ENCODE peak calls at places on chromosomes 12 and 14, in five cellular contexts. T is tibial nerve, M is Peyer's patch, U is adrenal gland, W is SJCRH30. J is an unnamed sample.

GRCh38 chr12:16346931-16347330 is 514 bp upstream of the MGST1 start:
- DNase-seq in M (no peak), U (no peak), W (no peak), T (no peak), J (peak)

GRCh38 chr12:1800646-1801284 is 19.6 kb upstream of the LRTM2 start:
- DNase-seq in U (peak), M (peak), W (peak), T (peak), J (peak)

GRCh38 chr12:110073049-110073831 is 24.9 kb upstream of the C12orf76 start:
- DNase-seq in T (peak), W (peak), U (peak), M (peak), J (no peak)

GRCh38 chr12:99005601-99006000 is 360.5 kb downstream of the APAF1 start:
- DNase-seq in M (no peak), T (no peak), W (no peak), U (no peak), J (no peak)

GRCh38 chr14:68343534-68344093 is 449.3 kb downstream of the ZFP36L1 start:
- DNase-seq in M (no peak), T (no peak), W (no peak), U (no peak), J (no peak)

GRCh38 chr14:101780887-101781239 is 19.4 kb downstream of the PPP2R5C start:
- DNase-seq in W (no peak), U (peak), T (no peak), M (no peak), J (no peak)

GRCh38 chr14:89598548-89599186 is 181.6 kb upstream of the FOXN3 start:
- DNase-seq in T (no peak), M (no peak), U (no peak), W (peak), J (no peak)

GRCh38 chr14:85565862-85566296 is 35.9 kb downstream of the FLRT2 start:
- DNase-seq in U (no peak), W (no peak), T (no peak), M (no peak), J (no peak)

GRCh38 chr14:104968541-104969401 is 9.4 kb downstream of the AHNAK2 start:
- DNase-seq in M (peak), T (no peak), W (no peak), U (peak), J (peak)

GRCh38 chr14:89432226-89432625 is 15.2 kb upstream of the FOXN3 start:
- DNase-seq in U (no peak), T (no peak), W (no peak), M (no peak), J (no peak)

GRCh38 chr12:91043408-91043807 is 14.4 kb downstream of the KERA start:
- DNase-seq in W (no peak), M (no peak), T (no peak), U (no peak), J (peak)

GRCh38 chr12:48943221-48943620 is 14.1 kb downstream of the ARF3 start:
- DNase-seq in M (no peak), U (no peak), W (no peak), T (no peak), J (no peak)

GRCh38 chr12:4701383-4701782 is 18.8 kb upstream of the GALNT8 start:
- DNase-seq in U (no peak), T (no peak), W (no peak), M (no peak), J (no peak)

GRCh38 chr14:103711516-103712431 is 3.5 kb downstream of the XRCC3 start:
- DNase-seq in T (no peak), U (no peak), W (no peak), M (peak), J (no peak)

GRCh38 chr12:12612403-12612802 is 727 bp downstream of the CREBL2 start:
- DNase-seq in W (peak), U (no peak), T (no peak), M (no peak), J (peak)

GRCh38 chr12:26214121-26214520 is 18.7 kb downstream of the SSPN start:
- DNase-seq in T (no peak), M (no peak), W (no peak), U (no peak), J (no peak)

GRCh38 chr12:57430117-57430930 is 519 bp downstream of the R3HDM2 start:
- DNase-seq in U (peak), T (no peak), W (no peak), M (no peak), J (no peak)

GRCh38 chr12:57433370-57433769 is 1.2 kb upstream of the INHBC start:
- DNase-seq in T (no peak), M (no peak), W (no peak), U (no peak), J (no peak)

GRCh38 chr12:57429473-57430116 is 1.2 kb downstream of the R3HDM2 start:
- DNase-seq in M (no peak), U (no peak), W (peak), T (no peak), J (no peak)

GRCh38 chr12:57430931-57431566 is at the start of gene R3HDM2:
- DNase-seq in W (peak), U (peak), T (peak), M (peak), J (peak)

GRCh38 chr12:57428965-57429364 is 1.9 kb downstream of the R3HDM2 start:
- DNase-seq in M (no peak), U (no peak), T (no peak), W (no peak), J (no peak)
- H3K27ac ChIP-seq in M (peak), U (peak), T (no peak), W (no peak), J (no peak)

GRCh38 chr14:64684091-64684490 is 20.1 kb upstream of the PLEKHG3 start:
- DNase-seq in M (no peak), U (no peak), T (no peak), W (peak), J (no peak)
- H3K27ac ChIP-seq in M (no peak), U (no peak), T (peak), W (peak), J (no peak)

DNA sequence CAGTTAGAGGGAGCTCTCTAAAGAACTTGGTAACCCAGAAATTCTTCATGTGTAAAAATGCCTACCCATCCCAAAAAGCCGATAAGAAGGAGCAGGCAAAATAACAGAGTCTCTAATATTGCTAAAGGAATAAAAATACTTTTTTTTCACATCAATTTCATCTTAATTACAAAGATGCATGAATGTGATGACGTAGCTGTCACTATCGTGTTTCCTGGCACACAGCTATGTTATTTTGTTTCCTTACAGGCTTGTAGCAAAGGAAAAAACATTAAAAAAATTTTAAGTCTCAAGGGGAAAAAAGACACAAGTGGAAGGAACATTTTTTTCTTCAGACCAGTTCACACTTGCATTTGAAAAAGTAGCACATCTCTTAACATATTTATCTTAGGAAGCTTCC is 10.3 kb upstream of the LGALS3 start:
- DNase-seq in T (no peak), M (no peak), U (no peak), W (no peak), J (no peak)
- H3K27ac ChIP-seq in T (peak), M (peak), U (peak), W (no peak), J (no peak)

DNA sequence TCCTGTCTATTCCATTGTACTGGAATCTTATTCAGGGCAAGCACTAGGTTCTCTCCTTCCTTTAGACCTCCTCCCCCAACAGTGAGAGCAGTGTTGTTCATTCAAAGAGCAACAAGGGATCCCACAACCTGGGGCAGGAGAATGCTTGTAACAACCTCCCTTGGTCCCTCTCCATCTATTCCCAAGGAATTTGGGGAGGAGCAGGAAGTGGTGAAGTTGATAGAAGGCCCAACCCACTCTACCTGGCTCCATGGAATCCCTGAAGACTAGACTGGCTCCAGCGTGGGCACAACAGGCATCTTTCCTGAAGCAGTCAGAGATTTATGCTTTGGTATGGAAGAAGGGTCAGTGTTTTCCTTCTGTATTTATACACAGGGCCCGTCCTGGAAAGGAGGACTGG is 33.4 kb upstream of the CISTR start:
- DNase-seq in M (no peak), W (no peak), U (no peak), T (no peak), J (no peak)
- H3K27ac ChIP-seq in M (no peak), W (no peak), U (no peak), T (no peak), J (no peak)

GRCh38 chr12:51077930-51078329 is 5.5 kb downstream of the CSRNP2 start:
- DNase-seq in T (no peak), U (no peak), W (peak), M (no peak), J (no peak)
- H3K27ac ChIP-seq in T (no peak), U (no peak), W (peak), M (no peak), J (no peak)

GRCh38 chr14:24363401-24363800 is 4.6 kb upstream of the NFATC4 start:
- DNase-seq in W (no peak), M (no peak), T (no peak), U (no peak), J (no peak)

GRCh38 chr14:24365600-24366374 is 2.2 kb upstream of the NFATC4 start:
- DNase-seq in W (peak), M (peak), U (peak), T (peak), J (peak)

GRCh38 chr14:24366664-24367505 is 1.1 kb upstream of the NFATC4 start:
- DNase-seq in T (peak), M (peak), W (peak), U (peak), J (peak)

GRCh38 chr14:24366375-24366663 is 1.7 kb upstream of the NFATC4 start:
- DNase-seq in U (no peak), T (no peak), W (no peak), M (no peak), J (no peak)

DNA sequence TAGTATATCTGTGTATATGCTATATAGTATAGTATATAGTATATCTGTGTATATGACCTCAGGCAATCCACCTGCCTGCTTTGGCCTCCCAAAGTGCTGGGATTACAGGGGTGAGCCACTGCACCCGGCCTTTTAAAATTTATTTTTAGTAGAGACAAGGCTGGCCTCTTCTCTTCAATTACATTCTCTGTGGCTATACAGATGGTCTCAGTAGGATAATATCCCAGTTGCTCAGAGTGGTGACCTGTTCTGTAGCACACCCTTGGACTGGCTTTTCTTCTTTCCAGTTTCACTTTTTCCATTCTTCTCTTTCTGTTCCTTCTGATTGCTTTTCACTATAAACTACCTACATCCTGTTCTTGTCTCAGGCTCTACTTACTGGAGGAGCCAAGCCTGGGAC is 3.1 kb upstream of the NFATC4 start:
- DNase-seq in W (no peak), U (no peak), M (no peak), T (no peak), J (no peak)
- H3K27ac ChIP-seq in W (no peak), U (no peak), M (no peak), T (no peak), J (no peak)

GRCh38 chr14:23469906-23470403 is 452 bp downstream of the NGDN start:
- DNase-seq in W (no peak), M (no peak), T (no peak), U (no peak), J (no peak)

GRCh38 chr14:23470947-23471346 is 1.4 kb downstream of the NGDN start:
- DNase-seq in T (no peak), M (no peak), W (no peak), U (no peak), J (no peak)

GRCh38 chr14:23469127-23469905 is at the start of gene NGDN:
- DNase-seq in W (peak), T (peak), M (peak), U (peak), J (peak)

GRCh38 chr14:23465261-23465660 is 4.2 kb upstream of the NGDN start:
- DNase-seq in U (no peak), M (no peak), W (no peak), T (no peak), J (no peak)

DNA sequence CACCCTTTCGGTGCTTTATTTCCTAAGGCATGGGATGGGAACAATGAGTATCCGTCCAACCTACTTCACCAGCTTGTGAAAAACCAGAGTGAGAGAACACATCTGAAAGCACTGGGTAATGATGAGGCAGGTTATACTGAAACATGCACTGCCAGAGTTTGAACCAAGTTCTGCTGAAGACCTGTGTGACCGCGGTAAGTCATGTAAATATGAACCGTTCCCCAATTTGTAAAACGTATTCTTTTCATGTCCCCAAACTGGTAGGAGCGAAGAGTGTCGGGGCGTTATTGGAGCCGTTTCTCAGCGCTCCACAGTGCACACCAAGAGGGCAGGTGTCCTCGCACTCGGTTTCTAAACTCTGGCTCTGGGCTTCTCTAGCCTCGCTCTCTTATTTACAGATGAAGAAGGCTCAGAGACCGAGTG is 788 bp upstream of the NGDN start:
- DNase-seq in U (no peak), M (no peak), W (no peak), T (no peak), J (no peak)
- H3K27ac ChIP-seq in U (peak), M (peak), W (no peak), T (peak), J (peak)

DNA sequence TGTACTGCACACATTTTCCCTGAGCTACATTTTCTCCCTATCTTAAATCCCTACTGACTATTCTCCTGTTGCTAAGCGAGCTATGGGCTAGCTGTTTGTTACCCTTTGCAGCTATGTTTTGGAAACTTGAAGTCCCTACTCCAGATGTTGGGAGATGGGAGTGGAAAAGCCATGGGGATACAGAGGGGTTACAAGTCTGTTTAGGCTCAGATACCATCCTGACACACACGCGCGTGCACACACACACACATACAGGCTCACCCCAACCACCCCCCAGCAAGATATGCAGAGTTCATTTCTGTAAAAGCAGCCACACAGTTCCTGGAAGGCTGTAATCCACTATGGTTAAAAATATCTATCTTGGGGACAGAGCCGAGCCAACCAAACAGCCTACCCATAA is 15.8 kb downstream of the ATP5MC2 start:
- DNase-seq in U (no peak), M (no peak), T (no peak), W (peak), J (no peak)
- H3K27ac ChIP-seq in U (peak), M (peak), T (peak), W (peak), J (no peak)